ENCODE peak calls at places on chromosomes 13 and 19, in five cellular contexts. A is H1, V is A549, T is K562, Q is HepG2. K is an unnamed sample.

GRCh38 chr13:34458756-34459462 is 483.2 kb upstream of the NBEA start:
- DNase-seq in Q (no peak), T (no peak), A (no peak), V (no peak), K (no peak)

GRCh38 chr13:75326173-75327131 is 155.5 kb downstream of the TBC1D4 start:
- DNase-seq in Q (no peak), A (no peak), V (no peak), T (peak; percentile 38), K (no peak)

GRCh38 chr19:38263696-38264485 is 482 bp upstream of the SPINT2 start:
- DNase-seq in V (peak; percentile 78), Q (peak; percentile 35), T (no peak), A (no peak), K (no peak)

GRCh38 chr13:100434010-100434763 is 154.4 kb downstream of the GGACT start:
- DNase-seq in T (no peak), V (no peak), A (no peak), Q (peak; percentile 20), K (peak; percentile 44)

GRCh38 chr13:113118328-113119021 is 4.1 kb upstream of the F10 start:
- DNase-seq in Q (no peak), A (peak; percentile 41), T (no peak), V (no peak), K (no peak)

GRCh38 chr13:92658293-92658692 is 568.3 kb upstream of the GPC6 start:
- DNase-seq in A (no peak), V (no peak), Q (no peak), T (no peak), K (no peak)

GRCh38 chr13:30730526-30730925 is 4.8 kb upstream of the ALOX5AP start:
- DNase-seq in Q (peak; percentile 3), T (no peak), A (no peak), V (no peak), K (no peak)

GRCh38 chr13:33639640-33640080 is 178.3 kb upstream of the RFC3 start:
- DNase-seq in T (no peak), V (no peak), A (no peak), Q (peak; percentile 43), K (peak; percentile 40)

GRCh38 chr13:24038405-24038804 is 122.1 kb upstream of the SPATA13 start:
- DNase-seq in T (no peak), Q (no peak), V (no peak), A (no peak), K (no peak)

GRCh38 chr19:46036745-46037126 is 4.1 kb downstream of the IGFL4 start:
- DNase-seq in T (no peak), Q (peak; percentile 36), A (no peak), V (no peak), K (no peak)

GRCh38 chr19:49347835-49348234 is 12.6 kb downstream of the CD37 start:
- DNase-seq in T (peak; percentile 77), A (no peak), V (peak; percentile 81), Q (peak; percentile 44), K (no peak)

GRCh38 chr13:52925221-52925620 is 76.8 kb upstream of the PCDH8 start:
- DNase-seq in T (no peak), Q (no peak), A (no peak), V (no peak), K (no peak)

GRCh38 chr19:31529121-31529520 is 179.9 kb upstream of the TSHZ3 start:
- DNase-seq in Q (no peak), T (no peak), A (peak; percentile 17), V (no peak), K (no peak)

GRCh38 chr19:39362682-39363657 is 20.7 kb downstream of the SAMD4B start:
- DNase-seq in V (no peak), T (no peak), A (no peak), Q (no peak), K (no peak)

GRCh38 chr19:18437481-18438330 is at the start of gene ISYNA1:
- DNase-seq in A (peak; percentile 89), V (no peak), Q (peak; percentile 14), T (peak; percentile 91), K (no peak)

GRCh38 chr19:11018179-11018578 is 57.3 kb downstream of the SMARCA4 start:
- DNase-seq in Q (no peak), A (no peak), V (no peak), T (no peak), K (no peak)

GRCh38 chr19:19661141-19661674 is 2.3 kb downstream of the ATP13A1 start:
- DNase-seq in V (no peak), T (no peak), A (peak; percentile 32), Q (no peak), K (no peak)

GRCh38 chr13:108070925-108071324 is 144.4 kb downstream of the LIG4 start:
- DNase-seq in A (no peak), T (no peak), V (no peak), Q (no peak), K (no peak)

GRCh38 chr13:113862191-113862765 is 1.6 kb downstream of the GAS6 start:
- DNase-seq in A (peak; percentile 50), V (no peak), Q (no peak), T (no peak), K (no peak)

GRCh38 chr19:7461841-7462629 is 26.8 kb downstream of the PEX11G start:
- DNase-seq in V (no peak), A (peak; percentile 64), Q (no peak), T (no peak), K (no peak)

GRCh38 chr13:27533155-27533643 is 82.8 kb upstream of the MTIF3 start:
- DNase-seq in T (peak; percentile 71), Q (peak; percentile 65), V (peak; percentile 41), A (peak; percentile 94), K (no peak)

GRCh38 chr19:38209671-38210457 is 14.2 kb downstream of the DPF1 start:
- DNase-seq in A (peak; percentile 77), Q (no peak), T (no peak), V (no peak), K (no peak)

GRCh38 chr13:34459856-34460255 is 482.2 kb upstream of the NBEA start:
- DNase-seq in T (no peak), V (no peak), Q (no peak), A (no peak), K (no peak)

GRCh38 chr19:29546583-29547190 is 20.9 kb downstream of the VSTM2B start:
- DNase-seq in T (no peak), A (no peak), Q (peak; percentile 51), V (no peak), K (no peak)
- TF ChIP-seq HDAC2 in T (no peak), A (no peak), Q (no peak), V (no peak), K (no peak)

GRCh38 chr13:98570929-98571372 is 6.0 kb downstream of the STK24 start:
- DNase-seq in A (no peak), V (no peak), Q (peak; percentile 77), T (peak; percentile 29), K (peak; percentile 92)

GRCh38 chr13:98575009-98575866 is 1.7 kb downstream of the STK24 start:
- DNase-seq in A (no peak), V (no peak), T (no peak), Q (no peak), K (no peak)

GRCh38 chr13:98576215-98576945 is 527 bp downstream of the STK24 start:
- DNase-seq in Q (no peak), A (no peak), T (peak; percentile 47), V (no peak), K (no peak)

GRCh38 chr13:98575876-98576214 is 1.1 kb downstream of the STK24 start:
- DNase-seq in T (no peak), V (no peak), A (no peak), Q (no peak), K (no peak)

GRCh38 chr13:98571955-98572662 is 4.8 kb downstream of the STK24 start:
- DNase-seq in Q (peak; percentile 39), T (no peak), V (no peak), A (no peak), K (no peak)
- TF ChIP-seq CTCF in Q (no peak), T (no peak), V (no peak), A (no peak), K (no peak)

GRCh38 chr13:77751513-77752456 is 54.3 kb downstream of the SLAIN1 start:
- DNase-seq in A (no peak), T (peak; percentile 25), V (peak; percentile 6), Q (peak; percentile 41), K (peak; percentile 34)
- TF ChIP-seq HDAC2 in A (no peak), T (no peak), V (no peak), Q (no peak), K (no peak)

GRCh38 chr13:40787062-40787461 is 2.3 kb upstream of the SLC25A15 start:
- DNase-seq in A (no peak), T (no peak), V (no peak), Q (no peak), K (no peak)

GRCh38 chr13:40790232-40790631 is 821 bp downstream of the SLC25A15 start:
- DNase-seq in V (peak; percentile 7), A (no peak), T (no peak), Q (no peak), K (no peak)

GRCh38 chr13:40792284-40793051 is 3.1 kb downstream of the SLC25A15 start:
- DNase-seq in V (no peak), Q (no peak), T (no peak), A (no peak), K (no peak)

GRCh38 chr13:40786568-40786996 is 2.8 kb upstream of the SLC25A15 start:
- DNase-seq in A (no peak), Q (peak; percentile 90), T (peak; percentile 36), V (no peak), K (no peak)

GRCh38 chr13:40789275-40790231 is at the start of gene SLC25A15:
- DNase-seq in T (peak; percentile 78), Q (peak; percentile 67), A (peak; percentile 81), V (peak; percentile 58), K (no peak)
- TF ChIP-seq CTCF in T (no peak), Q (peak; percentile 71), A (no peak), V (peak; percentile 38), K (peak; percentile 33)